ENCODE peak calls at places on chromosomes 6 and 20, in seven cellular contexts. Z, H, K, Y, Q, G and L are unnamed samples. For H3K4me1, the result is how much of the 10 kb centered on the place peaks cover.

GRCh38 chr20:41643504-41643938 is 25.3 kb upstream of the CHD6 start:
- DNase-seq in Y (peak), Z (peak), G (peak), H (no peak), K (no peak), Q (no peak), L (peak)

GRCh38 chr20:57066126-57066900 is 200.1 kb downstream of the BMP7 start:
- DNase-seq in H (no peak), G (no peak), Z (no peak), Y (no peak), K (no peak), Q (no peak), L (no peak)

GRCh38 chr6:13916230-13916944 is 8.4 kb upstream of the RNF182 start:
- DNase-seq in Y (no peak), Q (no peak), G (peak), Z (no peak), H (no peak), K (no peak), L (no peak)

GRCh38 chr20:17841751-17842191 is 126.8 kb downstream of the SNX5 start:
- DNase-seq in H (peak), Z (no peak), Q (peak), K (no peak), G (no peak), Y (no peak), L (no peak)

GRCh38 chr20:32139947-32140346 is 30.4 kb downstream of the TM9SF4 start:
- DNase-seq in H (no peak), Q (no peak), Y (no peak), G (no peak), Z (no peak), K (no peak), L (no peak)

GRCh38 chr6:39402239-39402751 is 79.8 kb upstream of the KCNK16 start:
- DNase-seq in Y (no peak), K (no peak), G (peak), Z (no peak), Q (no peak), H (no peak), L (no peak)

GRCh38 chr20:13788167-13788834 is 3.5 kb downstream of the NDUFAF5 start:
- DNase-seq in Y (peak), G (peak), Z (peak), Q (peak), K (no peak), H (no peak), L (peak)

GRCh38 chr6:142846883-142847287 is 98.1 kb downstream of the HIVEP2 start:
- DNase-seq in Z (no peak), H (peak), Y (no peak), K (no peak), G (peak), Q (no peak), L (no peak)

GRCh38 chr6:134207431-134207830 is 110.5 kb downstream of the SGK1 start:
- DNase-seq in Y (no peak), Z (no peak), K (no peak), Q (no peak), H (no peak), G (no peak), L (no peak)

GRCh38 chr20:10249048-10249770 is 30.6 kb downstream of the SNAP25 start:
- DNase-seq in G (no peak), K (no peak), Y (no peak), H (no peak), Z (no peak), Q (no peak), L (no peak)

GRCh38 chr6:63352587-63353281 is 33.0 kb upstream of the LGSN start:
- DNase-seq in Y (no peak), Z (peak), Q (peak), H (no peak), G (peak), K (no peak), L (no peak)

GRCh38 chr20:4476903-4477302 is 244.8 kb upstream of the PRND start:
- DNase-seq in Z (no peak), Y (no peak), G (no peak), Q (no peak), K (no peak), H (no peak), L (no peak)

GRCh38 chr6:65706436-65706835 is 590 bp downstream of the EYS start:
- DNase-seq in Z (no peak), Q (no peak), Y (no peak), K (no peak), G (no peak), H (no peak), L (no peak)

GRCh38 chr6:142323377-142323776 is 21.6 kb downstream of the ADGRG6 start:
- DNase-seq in K (no peak), Z (peak), Y (no peak), H (no peak), Q (no peak), G (peak), L (no peak)

GRCh38 chr20:31580706-31581105 is 24.4 kb upstream of the ID1 start:
- DNase-seq in Q (no peak), H (no peak), Y (no peak), Z (no peak), K (no peak), G (no peak), L (no peak)

GRCh38 chr6:119339941-119340456 is 9.6 kb downstream of the MAN1A1 start:
- DNase-seq in Z (no peak), K (no peak), H (no peak), Y (no peak), Q (no peak), G (no peak), L (no peak)

GRCh38 chr6:98834060-98835031 is at the start of gene POU3F2:
- DNase-seq in K (peak), Z (peak), Y (peak), Q (peak), H (peak), G (peak), L (peak)

GRCh38 chr6:41734666-41735426 is 562 bp downstream of the TFEB start:
- DNase-seq in K (no peak), Y (peak), Z (peak), H (peak), G (peak), Q (peak), L (peak)

GRCh38 chr6:134750669-134751068 is 199.2 kb downstream of the ALDH8A1 start:
- DNase-seq in Z (no peak), H (no peak), K (no peak), Y (no peak), Q (no peak), G (no peak), L (no peak)

GRCh38 chr6:86913795-86914194 is 23.5 kb upstream of the HTR1E start:
- DNase-seq in G (peak), K (no peak), Z (no peak), Y (no peak), Q (no peak), H (no peak), L (no peak)

DNA sequence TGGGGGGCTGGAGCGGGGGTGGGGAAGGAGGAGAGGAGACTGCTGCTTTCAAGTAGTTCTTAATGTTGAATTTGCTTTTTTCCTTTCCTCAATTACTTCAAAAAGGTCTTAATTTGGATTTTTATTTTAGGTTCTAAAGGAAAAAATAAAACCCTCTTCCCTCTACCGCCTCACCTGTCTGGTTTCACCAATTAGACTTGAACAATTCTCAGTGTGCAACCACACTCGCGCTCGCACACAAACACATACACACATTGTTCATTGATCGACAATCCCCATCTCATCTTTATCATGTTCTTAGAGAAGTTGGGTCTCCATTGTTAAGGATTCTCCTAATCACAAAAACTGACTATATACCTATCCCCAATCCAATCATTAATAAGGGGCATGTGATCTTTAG is 97.3 kb downstream of the HFE start:
- DNase-seq in G (no peak), Z (no peak), Q (no peak), Y (no peak), K (no peak), H (no peak), L (no peak)
- H3K4me3 ChIP-seq in G (no peak), Z (peak), Q (no peak), Y (peak), K (peak), H (no peak), L (peak)

GRCh38 chr6:15352884-15353283 is 107.0 kb downstream of the JARID2 start:
- DNase-seq in H (no peak), K (no peak), Q (no peak), G (peak), Y (no peak), Z (no peak), L (no peak)
- H3K4me1 ChIP-seq in H (half or more), K (under half), Q (under half), G (under half), Y (under half), Z (under half), L (under half)

DNA sequence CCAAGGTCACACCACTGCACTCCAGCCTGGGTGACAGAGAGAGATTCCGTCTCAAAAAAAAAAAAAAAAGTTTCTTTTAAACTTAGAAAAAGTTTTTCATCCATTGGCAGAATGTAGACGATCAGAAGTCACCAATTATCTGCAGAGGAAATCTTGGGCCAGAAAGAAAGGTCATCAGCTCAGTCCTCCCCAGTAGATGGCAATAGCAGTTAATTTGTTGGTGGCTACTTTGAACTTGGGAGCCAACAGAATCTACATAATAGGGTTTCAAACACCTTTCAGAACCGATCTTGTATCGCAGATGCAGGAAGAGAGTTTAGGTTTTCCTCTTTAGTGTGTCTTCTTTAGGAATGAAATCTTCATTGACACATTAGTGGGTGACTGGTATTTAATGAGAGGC is 41.7 kb downstream of the LBP start:
- DNase-seq in Q (no peak), G (no peak), K (no peak), H (no peak), Z (no peak), Y (no peak), L (no peak)
- TF ChIP-seq CTCF in Q (no peak), G (peak), K (no peak), H (no peak), Z (peak), Y (no peak), L (no peak)

GRCh38 chr6:74971631-74972030 is 234.2 kb downstream of the COL12A1 start:
- DNase-seq in Z (no peak), K (no peak), Y (no peak), H (no peak), G (no peak), Q (no peak), L (no peak)

GRCh38 chr6:74979065-74979766 is 226.6 kb downstream of the COL12A1 start:
- DNase-seq in Z (no peak), Y (no peak), H (no peak), G (peak), K (no peak), Q (no peak), L (no peak)

GRCh38 chr6:74973621-74974020 is 232.2 kb downstream of the COL12A1 start:
- DNase-seq in Z (no peak), G (no peak), Q (no peak), Y (no peak), K (no peak), H (no peak), L (no peak)

GRCh38 chr6:74976026-74976425 is 229.8 kb downstream of the COL12A1 start:
- DNase-seq in Q (no peak), H (no peak), Y (no peak), Z (no peak), K (no peak), G (peak), L (no peak)
- H3K4me3 ChIP-seq in Q (no peak), H (no peak), Y (no peak), Z (no peak), K (no peak), G (no peak), L (no peak)

GRCh38 chr20:37359331-37359730 is 13.4 kb downstream of the SRC start:
- DNase-seq in G (no peak), Z (no peak), Y (no peak), Q (no peak), K (no peak), H (no peak), L (no peak)

GRCh38 chr20:37356387-37356786 is 10.4 kb downstream of the SRC start:
- DNase-seq in Z (no peak), Q (peak), K (no peak), G (peak), H (peak), Y (peak), L (no peak)

GRCh38 chr20:37358366-37359150 is 12.6 kb downstream of the SRC start:
- DNase-seq in H (peak), Q (no peak), G (peak), K (no peak), Y (no peak), Z (no peak), L (no peak)

GRCh38 chr20:37356961-37357371 is 11.0 kb downstream of the SRC start:
- DNase-seq in Y (no peak), G (no peak), Z (no peak), K (no peak), Q (no peak), H (no peak), L (no peak)

GRCh38 chr20:37357481-37358365 is 11.8 kb downstream of the SRC start:
- DNase-seq in G (no peak), H (no peak), Q (no peak), Y (no peak), K (no peak), Z (no peak), L (no peak)
- H3K4me1 ChIP-seq in G (under half), H (under half), Q (under half), Y (under half), K (under half), Z (under half), L (under half)

GRCh38 chr6:149114167-149114566 is 203.3 kb upstream of the TAB2 start:
- DNase-seq in Y (no peak), G (no peak), Z (no peak), Q (peak), H (no peak), K (no peak), L (no peak)
- TF ChIP-seq CTCF in Y (no peak), G (no peak), Z (no peak), Q (no peak), H (no peak), K (no peak), L (no peak)

GRCh38 chr20:35447082-35447789 is 8.2 kb upstream of the CEP250 start:
- DNase-seq in H (peak), Q (peak), G (peak), Z (peak), K (peak), Y (peak), L (peak)

GRCh38 chr20:35444226-35444625 is 6.2 kb upstream of the GDF5 start:
- DNase-seq in Q (no peak), Y (no peak), Z (no peak), G (no peak), K (no peak), H (no peak), L (no peak)

GRCh38 chr20:35448788-35449373 is 6.5 kb upstream of the CEP250 start:
- DNase-seq in Q (no peak), Z (peak), G (no peak), K (no peak), Y (no peak), H (no peak), L (no peak)

GRCh38 chr20:35443003-35443402 is 5.0 kb upstream of the GDF5 start:
- DNase-seq in G (no peak), Z (no peak), H (no peak), Y (no peak), K (no peak), Q (no peak), L (peak)

GRCh38 chr20:35446356-35447078 is 8.5 kb upstream of the GDF5 start:
- DNase-seq in Y (no peak), Q (no peak), G (no peak), Z (no peak), K (no peak), H (no peak), L (no peak)
- H3K4me3 ChIP-seq in Y (peak), Q (no peak), G (no peak), Z (no peak), K (no peak), H (peak), L (peak)

DNA sequence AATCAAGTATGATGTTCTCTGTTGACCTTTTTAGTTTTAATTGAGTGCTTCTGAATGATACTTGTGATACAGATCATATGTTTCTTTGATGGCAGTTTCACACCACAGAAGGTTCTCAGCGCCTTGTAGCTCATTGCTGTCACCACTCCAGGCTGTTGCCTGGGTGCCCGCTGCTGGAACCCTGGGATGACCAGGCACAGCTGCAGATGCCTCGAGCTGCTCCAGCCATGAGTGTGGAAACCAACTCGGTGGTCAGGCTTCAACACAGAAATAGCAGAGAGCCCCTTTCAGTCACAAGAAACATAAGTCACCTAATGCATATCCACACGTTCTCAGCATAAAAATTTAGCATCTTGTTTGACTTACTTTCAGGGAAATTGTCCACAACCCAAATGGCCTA is 112.7 kb downstream of the RPP40 start:
- DNase-seq in K (no peak), H (no peak), Z (no peak), Q (no peak), Y (no peak), G (no peak), L (no peak)
- H3K4me1 ChIP-seq in K (under half), H (under half), Z (under half), Q (under half), Y (under half), G (under half), L (under half)

DNA sequence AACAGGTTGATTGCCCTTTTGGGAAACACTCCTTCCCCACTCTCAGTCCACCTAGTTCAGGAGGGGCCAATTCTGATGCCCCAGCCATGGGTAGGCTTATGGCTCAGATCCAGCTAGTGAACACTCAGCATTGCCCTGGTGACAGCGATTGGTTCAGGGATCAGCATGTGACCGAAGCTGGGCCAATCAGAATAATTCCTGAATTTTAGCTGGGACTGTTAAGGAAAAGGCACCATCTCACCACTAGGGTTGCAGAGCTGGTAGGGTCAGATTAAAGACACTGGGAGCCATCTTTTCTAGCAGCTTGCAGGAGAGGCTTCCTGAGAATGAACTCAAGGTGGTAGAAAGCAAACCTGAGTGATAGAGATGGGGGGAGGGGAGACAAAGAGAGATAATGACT is 44.4 kb downstream of the EYA2 start:
- DNase-seq in Y (no peak), Z (peak), H (no peak), Q (no peak), K (no peak), G (no peak), L (no peak)
- TF ChIP-seq CTCF in Y (peak), Z (peak), H (no peak), Q (peak), K (peak), G (peak), L (peak)

DNA sequence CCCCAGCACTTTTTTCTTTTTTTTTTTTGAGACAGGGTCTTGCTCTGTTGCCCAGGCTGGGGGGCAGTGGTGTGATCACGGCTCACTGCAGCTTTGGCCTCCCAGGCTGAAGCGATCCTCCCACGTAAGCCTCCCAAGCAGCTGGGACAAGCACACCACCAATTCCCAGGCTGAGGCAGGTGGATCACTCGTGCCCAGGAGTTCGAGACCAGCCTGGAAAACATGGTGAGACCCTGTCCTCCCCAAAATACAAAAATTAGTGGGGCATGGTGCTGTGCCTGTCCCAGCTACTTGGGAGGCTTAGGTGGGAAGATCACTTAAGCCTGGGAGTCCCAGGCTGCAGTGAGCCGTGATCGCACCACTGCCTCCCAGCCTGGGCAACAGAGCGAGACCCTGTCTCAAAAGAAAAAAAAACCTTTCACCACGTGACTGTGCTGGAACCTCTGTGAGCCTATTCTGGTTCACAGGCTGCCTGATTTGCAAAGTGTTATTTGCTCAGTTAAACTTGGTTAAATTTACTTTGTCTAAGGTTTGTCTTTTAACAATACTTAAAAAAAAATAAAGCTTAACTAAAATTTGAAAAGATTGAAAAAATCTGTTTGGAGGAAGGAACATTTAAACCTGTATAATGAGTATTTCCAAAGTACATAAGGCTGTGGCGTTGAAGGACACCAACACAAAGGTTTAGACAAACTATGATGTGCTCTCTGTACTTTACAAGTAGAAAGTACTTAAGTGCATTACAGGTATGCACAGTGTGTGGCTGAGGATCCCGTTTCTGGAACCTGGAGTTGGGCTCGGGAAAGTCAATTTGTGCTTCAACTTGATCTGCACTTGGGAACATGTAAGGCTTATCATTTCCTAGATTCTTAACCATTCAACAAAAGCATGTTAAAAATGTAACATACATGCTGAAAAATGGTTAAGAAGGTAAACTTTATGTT is 55.0 kb downstream of the PPP1R3G start:
- DNase-seq in H (no peak), K (no peak), Y (no peak), Z (no peak), G (no peak), Q (no peak), L (no peak)
- H3K4me3 ChIP-seq in H (no peak), K (no peak), Y (no peak), Z (no peak), G (no peak), Q (no peak), L (no peak)